ENCODE peak calls at places on chromosomes 11 and 22, in five cellular contexts. W is hepatocyte, I is fibroblast of pulmonary artery, O is dorsolateral prefrontal cortex, T is nephron progenitor cell. Q is an unnamed sample.

GRCh38 chr11:78921517-78921916 is 346.9 kb upstream of the NARS2 start:
- DNase-seq in W (no peak), I (no peak), O (no peak), T (no peak), Q (no peak)

GRCh38 chr22:23270212-23270733 is 90.0 kb downstream of the BCR start:
- DNase-seq in W (no peak), I (peak; percentile 6), O (no peak), T (no peak), Q (no peak)

GRCh38 chr11:18706330-18707243 is 8.0 kb downstream of the TMEM86A start:
- DNase-seq in W (no peak), I (peak; percentile 50), O (peak; percentile 69), T (no peak), Q (no peak)

GRCh38 chr11:117197516-117198456 is 1.4 kb upstream of the TAGLN start:
- DNase-seq in W (peak; percentile 36), I (peak; percentile 61), O (no peak), T (peak; percentile 65), Q (no peak)

GRCh38 chr11:3122775-3123201 is 42.3 kb downstream of the OSBPL5 start:
- DNase-seq in W (no peak), I (no peak), O (no peak), T (no peak), Q (no peak)

GRCh38 chr11:106794058-106794457 is 224.2 kb downstream of the GUCY1A2 start:
- DNase-seq in W (no peak), I (peak; percentile 18), O (no peak), T (no peak), Q (no peak)

GRCh38 chr22:37273126-37273845 is 9.0 kb upstream of the CYTH4 start:
- DNase-seq in W (no peak), I (peak; percentile 68), O (no peak), T (no peak), Q (no peak)

GRCh38 chr22:22938672-22939536 is 51.3 kb downstream of the IGLL5 start:
- DNase-seq in W (no peak), I (no peak), O (no peak), T (no peak), Q (peak; percentile 14)

GRCh38 chr11:111663820-111664219 is 61.6 kb downstream of the SIK2 start:
- DNase-seq in W (no peak), I (peak; percentile 54), O (no peak), T (no peak), Q (no peak)

GRCh38 chr11:73466643-73467042 is 90.4 kb downstream of the RELT start:
- DNase-seq in W (no peak), I (no peak), O (no peak), T (no peak), Q (no peak)
- TF ChIP-seq CTCF in W (no peak), I (no peak), O (no peak), T (no peak), Q (no peak)

GRCh38 chr11:4619514-4619913 is 11.5 kb upstream of the TRIM68 start:
- DNase-seq in W (peak; percentile 32), I (no peak), O (no peak), T (no peak), Q (no peak)
- TF ChIP-seq CTCF in W (no peak), I (no peak), O (no peak), T (no peak), Q (no peak)

GRCh38 chr11:124875943-124876817 is 10.9 kb downstream of the ROBO3 start:
- DNase-seq in W (peak; percentile 93), I (peak; percentile 97), O (peak; percentile 82), T (peak; percentile 88), Q (peak; percentile 67)
- TF ChIP-seq CTCF in W (peak; percentile 82), I (peak; percentile 35), O (peak; percentile 83), T (peak; percentile 52), Q (peak; percentile 45)

GRCh38 chr22:43136801-43137200 is 6.4 kb downstream of the MCAT start:
- DNase-seq in W (no peak), I (no peak), O (no peak), T (no peak), Q (no peak)

GRCh38 chr22:43134553-43134952 is 8.6 kb downstream of the MCAT start:
- DNase-seq in W (no peak), I (no peak), O (no peak), T (no peak), Q (no peak)

GRCh38 chr22:43133401-43133800 is 9.8 kb downstream of the MCAT start:
- DNase-seq in W (no peak), I (no peak), O (no peak), T (no peak), Q (no peak)

GRCh38 chr22:43135565-43135964 is 7.6 kb downstream of the MCAT start:
- DNase-seq in W (no peak), I (no peak), O (no peak), T (no peak), Q (no peak)

GRCh38 chr22:43136255-43136654 is 6.9 kb downstream of the MCAT start:
- DNase-seq in W (peak; percentile 60), I (peak; percentile 55), O (no peak), T (peak; percentile 67), Q (peak; percentile 54)
- TF ChIP-seq CTCF in W (peak; percentile 60), I (peak; percentile 79), O (peak; percentile 52), T (peak; percentile 61), Q (no peak)

GRCh38 chr11:60753309-60753708 is 3.4 kb upstream of the MS4A15 start:
- DNase-seq in W (no peak), I (no peak), O (no peak), T (no peak), Q (no peak)

GRCh38 chr11:60761436-60762190 is 4.9 kb downstream of the MS4A15 start:
- DNase-seq in W (no peak), I (no peak), O (no peak), T (no peak), Q (no peak)

GRCh38 chr11:60754887-60755286 is 1.8 kb upstream of the MS4A15 start:
- DNase-seq in W (no peak), I (no peak), O (no peak), T (no peak), Q (no peak)

GRCh38 chr11:60757231-60757800 is 649 bp downstream of the MS4A15 start:
- DNase-seq in W (no peak), I (no peak), O (no peak), T (no peak), Q (no peak)

GRCh38 chr11:60756307-60757032 is at the start of gene MS4A15:
- DNase-seq in W (peak; percentile 38), I (peak; percentile 24), O (no peak), T (no peak), Q (no peak)
- TF ChIP-seq CTCF in W (peak; percentile 32), I (peak; percentile 21), O (no peak), T (peak; percentile 48), Q (no peak)

DNA sequence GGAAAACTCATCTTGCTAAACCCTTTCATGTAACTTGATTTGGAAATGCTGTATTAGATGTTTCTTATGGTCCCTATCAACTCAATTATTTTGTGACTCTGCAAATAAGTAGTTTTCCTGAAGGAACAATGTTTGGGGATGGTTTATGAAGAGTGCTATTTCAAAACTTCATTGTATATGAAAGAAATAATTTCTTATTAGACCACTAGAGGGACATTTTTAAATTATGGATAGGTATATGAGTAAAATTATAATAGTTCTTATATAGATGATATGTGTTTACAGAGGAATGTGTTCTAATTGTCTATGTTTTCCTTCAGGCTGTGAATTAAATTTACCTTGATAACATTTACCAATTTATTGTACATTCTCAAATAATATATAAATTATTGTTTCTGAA is 509.4 kb upstream of the RAG2 start:
- DNase-seq in W (no peak), I (no peak), O (no peak), T (no peak), Q (no peak)
- TF ChIP-seq CTCF in W (no peak), I (peak; percentile 19), O (no peak), T (no peak), Q (no peak)

DNA sequence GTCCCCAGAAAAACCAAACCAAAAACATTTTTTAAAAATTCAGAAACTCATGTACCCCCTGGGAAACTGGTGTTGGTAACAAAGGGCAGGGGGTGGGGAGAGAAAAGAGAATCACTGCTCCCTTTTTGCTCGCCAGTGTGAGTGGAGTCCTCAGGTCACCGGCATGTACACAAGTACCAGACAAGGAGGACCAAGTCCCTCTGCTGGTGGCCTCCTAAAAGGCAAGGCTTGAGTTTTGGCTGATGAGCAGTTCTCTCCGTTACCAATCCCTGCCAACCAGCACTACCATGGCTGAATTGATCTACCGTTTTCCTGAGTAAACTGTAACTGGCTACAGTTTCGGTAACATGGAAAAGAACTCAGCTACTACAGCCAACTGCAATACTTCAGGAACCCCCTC is 22.0 kb downstream of the APOL5 start:
- DNase-seq in W (no peak), I (no peak), O (no peak), T (no peak), Q (no peak)
- TF ChIP-seq CTCF in W (peak; percentile 6), I (peak; percentile 29), O (no peak), T (peak; percentile 17), Q (no peak)

Q was measured in activated B cell treated with CpG ODN at 0.5 μM for 24 hours.